ENCODE peak calls at places on chromosomes 7 and 10, in nine cellular contexts. One of them, this sample, is unnamed.

GRCh38 chr7:96219382-96220130 is 102.3 kb downstream of the SLC25A13 start:
- DNase-seq in heart right ventricle: no peak
- DNase-seq in Panc1: no peak
- DNase-seq in PC-3: peak
- DNase-seq in GM12878: no peak
- DNase-seq in aorta: no peak
- DNase-seq in GM23248: peak
- DNase-seq in CD4-positive, alpha-beta T cell: no peak
- DNase-seq in A549: peak
- DNase-seq in this sample: no peak

GRCh38 chr10:76922666-76923065 is 714.9 kb downstream of the KCNMA1 start:
- DNase-seq in heart right ventricle: no peak
- DNase-seq in Panc1: no peak
- DNase-seq in PC-3: no peak
- DNase-seq in GM12878: no peak
- DNase-seq in aorta: no peak
- DNase-seq in GM23248: peak
- DNase-seq in CD4-positive, alpha-beta T cell: no peak
- DNase-seq in A549: no peak
- DNase-seq in this sample: no peak

GRCh38 chr10:4391683-4392082 is 434.3 kb upstream of the AKR1E2 start:
- DNase-seq in heart right ventricle: no peak
- DNase-seq in Panc1: no peak
- DNase-seq in PC-3: peak
- DNase-seq in GM12878: no peak
- DNase-seq in aorta: no peak
- DNase-seq in GM23248: no peak
- DNase-seq in CD4-positive, alpha-beta T cell: no peak
- DNase-seq in A549: peak
- DNase-seq in this sample: no peak

GRCh38 chr10:132909491-132910071 is 32.8 kb downstream of the CFAP46 start:
- DNase-seq in heart right ventricle: no peak
- DNase-seq in Panc1: no peak
- DNase-seq in PC-3: no peak
- DNase-seq in GM12878: no peak
- DNase-seq in aorta: peak
- DNase-seq in GM23248: no peak
- DNase-seq in CD4-positive, alpha-beta T cell: no peak
- DNase-seq in A549: no peak
- DNase-seq in this sample: no peak

GRCh38 chr10:112345743-112346142 is 28.2 kb upstream of the ACSL5 start:
- DNase-seq in heart right ventricle: no peak
- DNase-seq in Panc1: no peak
- DNase-seq in PC-3: no peak
- DNase-seq in GM12878: no peak
- DNase-seq in aorta: no peak
- DNase-seq in GM23248: no peak
- DNase-seq in CD4-positive, alpha-beta T cell: no peak
- DNase-seq in A549: no peak
- DNase-seq in this sample: no peak

GRCh38 chr7:1739593-1739992 is 69.5 kb downstream of the ELFN1 start:
- DNase-seq in heart right ventricle: no peak
- DNase-seq in Panc1: no peak
- DNase-seq in PC-3: no peak
- DNase-seq in GM12878: no peak
- DNase-seq in aorta: no peak
- DNase-seq in GM23248: no peak
- DNase-seq in CD4-positive, alpha-beta T cell: no peak
- DNase-seq in A549: no peak
- DNase-seq in this sample: no peak

GRCh38 chr10:44293306-44293778 is 91.6 kb downstream of the CXCL12 start:
- DNase-seq in heart right ventricle: no peak
- DNase-seq in Panc1: no peak
- DNase-seq in PC-3: no peak
- DNase-seq in GM12878: no peak
- DNase-seq in aorta: no peak
- DNase-seq in GM23248: no peak
- DNase-seq in CD4-positive, alpha-beta T cell: no peak
- DNase-seq in A549: no peak
- DNase-seq in this sample: no peak

GRCh38 chr7:107078517-107078966 is 34.0 kb downstream of the PRKAR2B start:
- DNase-seq in heart right ventricle: no peak
- DNase-seq in Panc1: no peak
- DNase-seq in PC-3: peak
- DNase-seq in GM12878: no peak
- DNase-seq in aorta: no peak
- DNase-seq in GM23248: peak
- DNase-seq in CD4-positive, alpha-beta T cell: no peak
- DNase-seq in A549: peak
- DNase-seq in this sample: no peak

GRCh38 chr7:71712653-71713180 is 580.8 kb downstream of the GALNT17 start:
- DNase-seq in heart right ventricle: no peak
- DNase-seq in Panc1: no peak
- DNase-seq in PC-3: no peak
- DNase-seq in GM12878: no peak
- DNase-seq in aorta: no peak
- DNase-seq in GM23248: no peak
- DNase-seq in CD4-positive, alpha-beta T cell: no peak
- DNase-seq in A549: no peak
- DNase-seq in this sample: no peak

GRCh38 chr10:123269017-123269552 is 114.9 kb downstream of the BUB3 start:
- DNase-seq in heart right ventricle: no peak
- DNase-seq in Panc1: no peak
- DNase-seq in PC-3: no peak
- DNase-seq in GM12878: no peak
- DNase-seq in aorta: no peak
- DNase-seq in GM23248: no peak
- DNase-seq in CD4-positive, alpha-beta T cell: no peak
- DNase-seq in A549: no peak
- DNase-seq in this sample: no peak

GRCh38 chr7:23115991-23116390 is 10.4 kb downstream of the KLHL7 start:
- DNase-seq in heart right ventricle: no peak
- DNase-seq in Panc1: no peak
- DNase-seq in PC-3: no peak
- DNase-seq in GM12878: no peak
- DNase-seq in aorta: no peak
- DNase-seq in GM23248: no peak
- DNase-seq in CD4-positive, alpha-beta T cell: no peak
- DNase-seq in A549: no peak
- DNase-seq in this sample: no peak

GRCh38 chr10:28810062-28810870 is 132.9 kb downstream of the BAMBI start:
- DNase-seq in heart right ventricle: no peak
- DNase-seq in Panc1: no peak
- DNase-seq in PC-3: peak
- DNase-seq in GM12878: no peak
- DNase-seq in aorta: no peak
- DNase-seq in GM23248: no peak
- DNase-seq in CD4-positive, alpha-beta T cell: no peak
- DNase-seq in A549: no peak
- DNase-seq in this sample: no peak

GRCh38 chr7:49670991-49671390 is 102.4 kb upstream of the VWC2 start:
- DNase-seq in heart right ventricle: no peak
- DNase-seq in Panc1: no peak
- DNase-seq in PC-3: peak
- DNase-seq in GM12878: no peak
- DNase-seq in aorta: no peak
- DNase-seq in GM23248: no peak
- DNase-seq in CD4-positive, alpha-beta T cell: no peak
- DNase-seq in A549: peak
- DNase-seq in this sample: no peak

GRCh38 chr7:131357282-131357880 is 29.7 kb downstream of the MKLN1 start:
- DNase-seq in heart right ventricle: no peak
- DNase-seq in Panc1: no peak
- DNase-seq in PC-3: peak
- DNase-seq in GM12878: no peak
- DNase-seq in aorta: no peak
- DNase-seq in GM23248: no peak
- DNase-seq in CD4-positive, alpha-beta T cell: no peak
- DNase-seq in A549: no peak
- DNase-seq in this sample: no peak

GRCh38 chr10:55464083-55464482 is 663.1 kb upstream of the PCDH15 start:
- DNase-seq in heart right ventricle: no peak
- DNase-seq in Panc1: no peak
- DNase-seq in PC-3: no peak
- DNase-seq in GM12878: no peak
- DNase-seq in aorta: no peak
- DNase-seq in GM23248: no peak
- DNase-seq in CD4-positive, alpha-beta T cell: no peak
- DNase-seq in A549: no peak
- DNase-seq in this sample: no peak

GRCh38 chr10:55470840-55471239 is 669.8 kb upstream of the PCDH15 start:
- DNase-seq in heart right ventricle: no peak
- DNase-seq in Panc1: no peak
- DNase-seq in PC-3: no peak
- DNase-seq in GM12878: no peak
- DNase-seq in aorta: no peak
- DNase-seq in GM23248: no peak
- DNase-seq in CD4-positive, alpha-beta T cell: no peak
- DNase-seq in A549: no peak
- DNase-seq in this sample: no peak

DNA sequence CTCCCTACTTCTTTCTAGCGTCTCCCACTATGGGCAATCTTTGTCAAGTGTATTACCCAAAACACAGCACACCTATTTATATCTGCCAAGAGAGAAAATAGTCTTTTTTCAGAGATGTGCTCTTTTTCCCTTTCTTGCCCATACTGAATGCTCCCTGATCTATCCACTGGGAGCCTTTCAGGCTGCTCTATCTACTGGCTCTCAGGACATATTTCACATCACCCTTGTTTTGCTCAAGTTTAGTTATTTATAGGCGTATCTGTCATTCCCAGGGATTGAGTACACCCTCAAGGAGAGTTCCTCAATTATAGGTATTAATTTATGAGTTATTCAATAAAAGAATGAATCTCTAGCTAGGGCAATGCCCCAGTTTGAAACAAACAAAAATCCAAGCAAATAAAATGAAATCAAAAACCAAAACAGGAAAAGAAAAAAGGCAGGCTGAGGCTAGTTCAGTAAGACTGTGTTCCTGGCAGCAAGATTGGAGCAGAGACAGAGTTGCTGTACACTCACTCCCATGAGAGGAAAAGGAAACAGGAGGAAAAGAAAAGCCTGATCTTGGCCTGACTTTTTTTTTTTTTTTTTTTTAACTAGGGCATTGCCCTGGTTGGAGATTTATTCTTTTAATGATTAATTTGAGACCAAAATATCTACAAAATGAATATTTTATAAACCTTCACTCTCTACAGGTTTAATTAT is 665.9 kb upstream of the PCDH15 start:
- DNase-seq in heart right ventricle: no peak
- DNase-seq in Panc1: no peak
- DNase-seq in PC-3: no peak
- DNase-seq in GM12878: no peak
- DNase-seq in aorta: no peak
- DNase-seq in GM23248: no peak
- DNase-seq in CD4-positive, alpha-beta T cell: no peak
- DNase-seq in A549: no peak
- DNase-seq in this sample: no peak
- H3K27ac ChIP-seq in heart right ventricle: peak
- H3K27ac ChIP-seq in Panc1: no peak
- H3K27ac ChIP-seq in PC-3: no peak
- H3K27ac ChIP-seq in GM12878: no peak
- H3K27ac ChIP-seq in aorta: no peak
- H3K27ac ChIP-seq in GM23248: no peak
- H3K27ac ChIP-seq in CD4-positive, alpha-beta T cell: no peak
- H3K27ac ChIP-seq in A549: no peak
- H3K27ac ChIP-seq in this sample: no peak

DNA sequence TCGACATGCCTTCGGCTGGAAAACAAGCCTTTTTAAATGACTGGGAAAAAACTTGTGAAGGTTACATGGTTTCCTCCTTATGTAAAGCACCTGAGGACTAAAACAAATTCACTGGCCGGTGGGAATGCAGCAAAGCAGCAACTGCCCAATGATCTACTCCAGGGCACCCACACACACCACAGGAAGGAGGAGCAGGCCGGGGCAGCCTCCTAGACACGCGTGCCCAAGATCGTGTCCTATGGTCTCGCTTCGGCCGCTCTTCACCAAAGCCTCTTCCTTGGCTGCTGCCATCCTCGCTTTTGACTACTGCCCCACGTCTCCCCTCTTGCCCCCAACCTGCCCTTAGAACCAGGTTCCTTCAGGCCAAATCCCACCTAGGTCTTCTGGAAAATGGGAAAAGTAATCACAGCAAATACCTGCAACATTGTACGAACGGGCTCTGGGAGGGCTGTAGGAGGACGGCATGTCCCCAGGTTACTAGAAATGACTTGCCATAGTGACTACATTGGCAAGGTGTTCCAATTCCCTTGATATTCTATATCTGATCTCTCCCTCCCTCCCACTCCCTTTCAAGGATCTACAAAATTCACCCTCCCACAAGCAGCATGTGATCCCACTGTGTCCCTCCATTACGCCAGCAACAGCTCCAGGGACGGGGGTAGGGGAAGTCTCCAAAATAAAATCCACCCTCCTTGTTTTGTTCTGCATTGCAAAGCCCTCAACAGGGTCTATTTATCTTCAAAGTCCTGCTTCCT is 84.9 kb downstream of the RNF216 start:
- DNase-seq in heart right ventricle: no peak
- DNase-seq in Panc1: no peak
- DNase-seq in PC-3: no peak
- DNase-seq in GM12878: no peak
- DNase-seq in aorta: no peak
- DNase-seq in GM23248: no peak
- DNase-seq in CD4-positive, alpha-beta T cell: no peak
- DNase-seq in A549: no peak
- DNase-seq in this sample: no peak
- H3K27ac ChIP-seq in heart right ventricle: peak
- H3K27ac ChIP-seq in Panc1: no peak
- H3K27ac ChIP-seq in PC-3: no peak
- H3K27ac ChIP-seq in GM12878: peak
- H3K27ac ChIP-seq in aorta: peak
- H3K27ac ChIP-seq in GM23248: peak
- H3K27ac ChIP-seq in CD4-positive, alpha-beta T cell: peak
- H3K27ac ChIP-seq in A549: no peak
- H3K27ac ChIP-seq in this sample: peak

GRCh38 chr10:102596506-102596971 is 47.7 kb upstream of the TRIM8 start:
- DNase-seq in heart right ventricle: no peak
- DNase-seq in Panc1: peak
- DNase-seq in PC-3: peak
- DNase-seq in GM12878: no peak
- DNase-seq in aorta: no peak
- DNase-seq in GM23248: peak
- DNase-seq in CD4-positive, alpha-beta T cell: no peak
- DNase-seq in A549: peak
- DNase-seq in this sample: no peak
- H3K27ac ChIP-seq in heart right ventricle: peak
- H3K27ac ChIP-seq in Panc1: no peak
- H3K27ac ChIP-seq in PC-3: no peak
- H3K27ac ChIP-seq in GM12878: no peak
- H3K27ac ChIP-seq in aorta: no peak
- H3K27ac ChIP-seq in GM23248: no peak
- H3K27ac ChIP-seq in CD4-positive, alpha-beta T cell: no peak
- H3K27ac ChIP-seq in A549: no peak
- H3K27ac ChIP-seq in this sample: peak

DNA sequence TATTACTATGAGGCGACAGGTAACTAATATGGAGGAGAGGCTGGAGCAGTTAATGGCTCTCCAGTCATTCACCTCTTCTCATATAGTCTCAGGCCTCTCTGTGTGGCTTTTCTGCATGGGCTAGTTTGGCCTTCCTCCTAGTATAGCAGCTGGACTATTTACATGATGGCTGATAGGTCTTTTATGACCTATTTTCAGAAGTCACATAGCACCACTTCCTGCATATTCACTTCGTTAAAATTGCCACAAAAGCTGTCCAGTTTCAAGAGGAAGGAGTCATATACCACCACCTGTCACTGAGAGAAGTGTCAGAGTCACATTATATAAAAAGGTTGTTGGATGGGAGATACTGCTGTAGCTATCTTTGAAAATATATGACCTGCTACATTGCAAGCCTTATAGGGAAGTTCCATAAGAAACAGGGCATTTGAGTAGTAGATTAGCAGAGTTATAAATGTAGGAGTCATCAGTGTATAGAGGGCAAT is 8.0 kb upstream of the DMTF1 start:
- DNase-seq in heart right ventricle: no peak
- DNase-seq in Panc1: no peak
- DNase-seq in PC-3: no peak
- DNase-seq in GM12878: peak
- DNase-seq in aorta: no peak
- DNase-seq in GM23248: no peak
- DNase-seq in CD4-positive, alpha-beta T cell: no peak
- DNase-seq in A549: no peak
- DNase-seq in this sample: no peak
- H3K27ac ChIP-seq in heart right ventricle: no peak
- H3K27ac ChIP-seq in Panc1: no peak
- H3K27ac ChIP-seq in PC-3: no peak
- H3K27ac ChIP-seq in GM12878: peak
- H3K27ac ChIP-seq in aorta: no peak
- H3K27ac ChIP-seq in GM23248: no peak
- H3K27ac ChIP-seq in CD4-positive, alpha-beta T cell: no peak
- H3K27ac ChIP-seq in A549: no peak
- H3K27ac ChIP-seq in this sample: no peak

This sample was measured in substantia nigra.